ENCODE peak calls at places on chromosomes 1 and 21, in five cellular contexts. Q is WTC11, B is psoas muscle, W is fibroblast of villous mesenchyme, I is hippocampal formation. V is an unnamed sample.

GRCh38 chr1:165173818-165174217 is 182.7 kb downstream of the LMX1A start:
- DNase-seq in Q (no peak), B (no peak), W (no peak), I (no peak), V (no peak)

GRCh38 chr1:85372683-85373446 is 92.1 kb downstream of the DDAH1 start:
- DNase-seq in Q (no peak), B (no peak), W (peak), I (no peak), V (no peak)

GRCh38 chr1:109912214-109912861 is 1.7 kb downstream of the CSF1 start:
- DNase-seq in Q (no peak), B (no peak), W (peak), I (no peak), V (no peak)

GRCh38 chr1:212228591-212229119 is 56.6 kb upstream of the PPP2R5A start:
- DNase-seq in Q (no peak), B (no peak), W (peak), I (no peak), V (no peak)

GRCh38 chr1:64471724-64472276 is 1.9 kb downstream of the CACHD1 start:
- DNase-seq in Q (no peak), B (no peak), W (no peak), I (no peak), V (no peak)

GRCh38 chr1:57637155-57637554 is 213.3 kb upstream of the DAB1 start:
- DNase-seq in Q (no peak), B (no peak), W (no peak), I (no peak), V (no peak)

GRCh38 chr1:156033011-156033410 is 12.3 kb upstream of the SSR2 start:
- DNase-seq in Q (no peak), B (no peak), W (no peak), I (no peak), V (no peak)

GRCh38 chr1:184300446-184300845 is 86.4 kb upstream of the C1orf21 start:
- DNase-seq in Q (no peak), B (no peak), W (peak), I (no peak), V (no peak)

GRCh38 chr1:30268923-30269666 is 454.3 kb downstream of the MATN1 start:
- DNase-seq in Q (no peak), B (peak), W (no peak), I (no peak), V (no peak)

GRCh38 chr1:213274140-213274539 is 223.1 kb downstream of the RPS6KC1 start:
- DNase-seq in Q (no peak), B (no peak), W (peak), I (no peak), V (no peak)

GRCh38 chr1:9860887-9861286 is 37.1 kb upstream of the CLSTN1 start:
- DNase-seq in Q (no peak), B (peak), W (no peak), I (no peak), V (no peak)

GRCh38 chr21:33374080-33374873 is 28.9 kb upstream of the IFNGR2 start:
- DNase-seq in Q (peak), B (no peak), W (peak), I (peak), V (no peak)

GRCh38 chr1:231600461-231600976 is 26.1 kb upstream of the DISC1 start:
- DNase-seq in Q (no peak), B (no peak), W (peak), I (no peak), V (no peak)

GRCh38 chr1:200971428-200971903 is 52.0 kb downstream of the KIF21B start:
- DNase-seq in Q (no peak), B (no peak), W (no peak), I (no peak), V (no peak)

GRCh38 chr21:29104239-29104708 is 26.2 kb upstream of the MAP3K7CL start:
- DNase-seq in Q (no peak), B (no peak), W (peak), I (no peak), V (no peak)

GRCh38 chr1:39526466-39527189 is 35.2 kb downstream of the BMP8A start:
- DNase-seq in Q (no peak), B (no peak), W (no peak), I (no peak), V (no peak)

GRCh38 chr1:93483200-93483599 is 35.3 kb downstream of the FNBP1L start:
- DNase-seq in Q (no peak), B (no peak), W (no peak), I (no peak), V (no peak)

GRCh38 chr1:223246468-223246867 is 103.4 kb upstream of the TLR5 start:
- DNase-seq in Q (no peak), B (no peak), W (no peak), I (no peak), V (no peak)

GRCh38 chr1:160704250-160704649 is 7.4 kb downstream of the CD48 start:
- DNase-seq in Q (no peak), B (no peak), W (no peak), I (no peak), V (no peak)

GRCh38 chr1:247054992-247055415 is 23.6 kb downstream of the ZNF670 start:
- DNase-seq in Q (no peak), B (no peak), W (peak), I (no peak), V (no peak)

GRCh38 chr1:43348343-43348808 is 10.4 kb upstream of the CDC20 start:
- DNase-seq in Q (no peak), B (no peak), W (no peak), I (no peak), V (no peak)

GRCh38 chr1:70922196-70922595 is 125.4 kb downstream of the PTGER3 start:
- DNase-seq in Q (no peak), B (no peak), W (no peak), I (no peak), V (no peak)

GRCh38 chr1:183209533-183210158 is 23.6 kb downstream of the LAMC2 start:
- DNase-seq in Q (no peak), B (no peak), W (peak), I (no peak), V (no peak)

GRCh38 chr1:89758127-89758526 is 62.7 kb upstream of the LRRC8D start:
- DNase-seq in Q (no peak), B (no peak), W (no peak), I (no peak), V (no peak)

GRCh38 chr21:42038826-42039425 is 28.8 kb upstream of the ZBTB21 start:
- DNase-seq in Q (no peak), B (no peak), W (peak), I (no peak), V (no peak)

GRCh38 chr1:26190373-26190987 is at the start of gene CATSPER4:
- DNase-seq in Q (peak), B (no peak), W (peak), I (no peak), V (no peak)

GRCh38 chr1:47409311-47410085 is 6.6 kb upstream of the FOXE3 start:
- DNase-seq in Q (no peak), B (no peak), W (peak), I (no peak), V (no peak)

GRCh38 chr1:54583868-54584267 is 35.8 kb downstream of the ACOT11 start:
- DNase-seq in Q (no peak), B (no peak), W (no peak), I (peak), V (no peak)

GRCh38 chr1:203282720-203283542 is 22.4 kb upstream of the BTG2 start:
- DNase-seq in Q (no peak), B (no peak), W (no peak), I (no peak), V (no peak)

GRCh38 chr21:40120944-40121575 is 253.8 kb downstream of the PCP4 start:
- DNase-seq in Q (no peak), B (no peak), W (no peak), I (peak), V (no peak)

GRCh38 chr21:26565105-26565504 is 8.0 kb downstream of the CYYR1 start:
- DNase-seq in Q (no peak), B (no peak), W (no peak), I (no peak), V (no peak)

GRCh38 chr1:205220421-205220820 is 7.3 kb upstream of the TMCC2 start:
- DNase-seq in Q (no peak), B (no peak), W (no peak), I (no peak), V (no peak)

GRCh38 chr1:17204546-17205440 is at the start of gene PADI1:
- DNase-seq in Q (no peak), B (peak), W (no peak), I (no peak), V (no peak)

GRCh38 chr1:245094954-245095353 is 59.8 kb upstream of the KIF26B start:
- DNase-seq in Q (no peak), B (no peak), W (no peak), I (no peak), V (no peak)

GRCh38 chr21:20086508-20086907 is 911.7 kb upstream of the NCAM2 start:
- DNase-seq in Q (no peak), B (no peak), W (no peak), I (no peak), V (no peak)

GRCh38 chr1:87393437-87394085 is 64.9 kb downstream of the LMO4 start:
- DNase-seq in Q (no peak), B (no peak), W (no peak), I (no peak), V (no peak)

GRCh38 chr1:206979379-206980043 is 9.3 kb upstream of the FCAMR start:
- DNase-seq in Q (no peak), B (no peak), W (peak), I (no peak), V (no peak)

GRCh38 chr1:19799233-19799876 is 361 bp downstream of the TMCO4 start:
- DNase-seq in Q (no peak), B (peak), W (peak), I (no peak), V (no peak)

V was measured in nucleus accumbens.